ENCODE peak calls at places on chromosomes 11 and 22, in six cellular contexts. One of them, this sample, is unnamed. For H3K4me1, the result is how much of the 10 kb centered on the place peaks cover.

GRCh38 chr11:4027746-4028145 is 66.9 kb upstream of the RRM1 start:
- DNase-seq in uterus: no peak
- DNase-seq in Peyer's patch: no peak
- DNase-seq in A549: no peak
- DNase-seq in upper lobe of right lung: no peak
- DNase-seq in psoas muscle: no peak
- DNase-seq in this sample: no peak

GRCh38 chr11:882593-882992 is 28.0 kb downstream of the CHID1 start:
- DNase-seq in uterus: no peak
- DNase-seq in Peyer's patch: no peak
- DNase-seq in A549: no peak
- DNase-seq in upper lobe of right lung: no peak
- DNase-seq in psoas muscle: no peak
- DNase-seq in this sample: no peak

GRCh38 chr11:35963911-35964310 is 20.0 kb downstream of the LDLRAD3 start:
- DNase-seq in uterus: no peak
- DNase-seq in Peyer's patch: no peak
- DNase-seq in A549: no peak
- DNase-seq in upper lobe of right lung: no peak
- DNase-seq in psoas muscle: no peak
- DNase-seq in this sample: no peak

GRCh38 chr11:73140213-73141030 is 1.7 kb downstream of the FCHSD2 start:
- DNase-seq in uterus: no peak
- DNase-seq in Peyer's patch: peak
- DNase-seq in A549: peak
- DNase-seq in upper lobe of right lung: no peak
- DNase-seq in psoas muscle: no peak
- DNase-seq in this sample: peak

GRCh38 chr22:17862646-17863181 is 88.4 kb upstream of the BID start:
- DNase-seq in uterus: no peak
- DNase-seq in Peyer's patch: no peak
- DNase-seq in A549: no peak
- DNase-seq in upper lobe of right lung: no peak
- DNase-seq in psoas muscle: no peak
- DNase-seq in this sample: no peak

GRCh38 chr11:114296190-114296978 is at the start of gene NNMT:
- DNase-seq in uterus: peak
- DNase-seq in Peyer's patch: no peak
- DNase-seq in A549: no peak
- DNase-seq in upper lobe of right lung: peak
- DNase-seq in psoas muscle: peak
- DNase-seq in this sample: peak

GRCh38 chr11:21177379-21177778 is 508.0 kb downstream of the NELL1 start:
- DNase-seq in uterus: no peak
- DNase-seq in Peyer's patch: no peak
- DNase-seq in A549: no peak
- DNase-seq in upper lobe of right lung: no peak
- DNase-seq in psoas muscle: no peak
- DNase-seq in this sample: no peak

GRCh38 chr11:126383301-126384052 is 28.0 kb downstream of the ST3GAL4 start:
- DNase-seq in uterus: peak
- DNase-seq in Peyer's patch: no peak
- DNase-seq in A549: no peak
- DNase-seq in upper lobe of right lung: peak
- DNase-seq in psoas muscle: peak
- DNase-seq in this sample: no peak

GRCh38 chr22:23233084-23233501 is 52.8 kb downstream of the BCR start:
- DNase-seq in uterus: no peak
- DNase-seq in Peyer's patch: no peak
- DNase-seq in A549: no peak
- DNase-seq in upper lobe of right lung: no peak
- DNase-seq in psoas muscle: no peak
- DNase-seq in this sample: no peak

GRCh38 chr22:45454260-45454659 is 40.8 kb downstream of the RIBC2 start:
- DNase-seq in uterus: no peak
- DNase-seq in Peyer's patch: no peak
- DNase-seq in A549: no peak
- DNase-seq in upper lobe of right lung: no peak
- DNase-seq in psoas muscle: peak
- DNase-seq in this sample: no peak

GRCh38 chr11:12725047-12725862 is 51.0 kb downstream of the TEAD1 start:
- DNase-seq in uterus: no peak
- DNase-seq in Peyer's patch: no peak
- DNase-seq in A549: no peak
- DNase-seq in upper lobe of right lung: no peak
- DNase-seq in psoas muscle: no peak
- DNase-seq in this sample: no peak

GRCh38 chr11:93729129-93729616 is 12.1 kb downstream of the TAF1D start:
- DNase-seq in uterus: no peak
- DNase-seq in Peyer's patch: no peak
- DNase-seq in A549: no peak
- DNase-seq in upper lobe of right lung: no peak
- DNase-seq in psoas muscle: no peak
- DNase-seq in this sample: no peak

GRCh38 chr11:120235024-120235628 is 4.8 kb upstream of the POU2F3 start:
- DNase-seq in uterus: peak
- DNase-seq in Peyer's patch: peak
- DNase-seq in A549: peak
- DNase-seq in upper lobe of right lung: peak
- DNase-seq in psoas muscle: peak
- DNase-seq in this sample: peak

GRCh38 chr22:35775339-35775738 is 57.7 kb downstream of the APOL5 start:
- DNase-seq in uterus: no peak
- DNase-seq in Peyer's patch: no peak
- DNase-seq in A549: no peak
- DNase-seq in upper lobe of right lung: no peak
- DNase-seq in psoas muscle: no peak
- DNase-seq in this sample: no peak

GRCh38 chr22:48156603-48157355 is 1394.3 kb downstream of the TBC1D22A start:
- DNase-seq in uterus: no peak
- DNase-seq in Peyer's patch: no peak
- DNase-seq in A549: no peak
- DNase-seq in upper lobe of right lung: no peak
- DNase-seq in psoas muscle: no peak
- DNase-seq in this sample: no peak

GRCh38 chr11:46901156-46901555 is 17.2 kb downstream of the LRP4 start:
- DNase-seq in uterus: no peak
- DNase-seq in Peyer's patch: no peak
- DNase-seq in A549: no peak
- DNase-seq in upper lobe of right lung: no peak
- DNase-seq in psoas muscle: no peak
- DNase-seq in this sample: no peak

GRCh38 chr22:39110631-39111561 is 13.9 kb downstream of the APOBEC3H start:
- DNase-seq in uterus: no peak
- DNase-seq in Peyer's patch: no peak
- DNase-seq in A549: no peak
- DNase-seq in upper lobe of right lung: no peak
- DNase-seq in psoas muscle: peak
- DNase-seq in this sample: no peak

GRCh38 chr11:92329644-92330043 is 105.0 kb downstream of the FAT3 start:
- DNase-seq in uterus: no peak
- DNase-seq in Peyer's patch: no peak
- DNase-seq in A549: no peak
- DNase-seq in upper lobe of right lung: no peak
- DNase-seq in psoas muscle: no peak
- DNase-seq in this sample: no peak

GRCh38 chr11:17595526-17596309 is 48.7 kb downstream of the OTOG start:
- DNase-seq in uterus: no peak
- DNase-seq in Peyer's patch: no peak
- DNase-seq in A549: no peak
- DNase-seq in upper lobe of right lung: no peak
- DNase-seq in psoas muscle: no peak
- DNase-seq in this sample: no peak

GRCh38 chr11:80595011-80595410 is 1154.2 kb upstream of the TENM4 start:
- DNase-seq in uterus: no peak
- DNase-seq in Peyer's patch: no peak
- DNase-seq in A549: no peak
- DNase-seq in upper lobe of right lung: no peak
- DNase-seq in psoas muscle: no peak
- DNase-seq in this sample: no peak

GRCh38 chr11:64100345-64100744 is 64.6 kb downstream of the FLRT1 start:
- DNase-seq in uterus: no peak
- DNase-seq in Peyer's patch: no peak
- DNase-seq in A549: no peak
- DNase-seq in upper lobe of right lung: no peak
- DNase-seq in psoas muscle: no peak
- DNase-seq in this sample: no peak

GRCh38 chr11:121159721-121160120 is 58.7 kb downstream of the TECTA start:
- DNase-seq in uterus: no peak
- DNase-seq in Peyer's patch: no peak
- DNase-seq in A549: no peak
- DNase-seq in upper lobe of right lung: no peak
- DNase-seq in psoas muscle: no peak
- DNase-seq in this sample: no peak

GRCh38 chr11:119509969-119510401 is 87.0 kb upstream of the THY1 start:
- DNase-seq in uterus: peak
- DNase-seq in Peyer's patch: no peak
- DNase-seq in A549: no peak
- DNase-seq in upper lobe of right lung: no peak
- DNase-seq in psoas muscle: no peak
- DNase-seq in this sample: peak

GRCh38 chr22:23079814-23080521 is 9.6 kb downstream of the GNAZ start:
- DNase-seq in uterus: no peak
- DNase-seq in Peyer's patch: no peak
- DNase-seq in A549: no peak
- DNase-seq in upper lobe of right lung: no peak
- DNase-seq in psoas muscle: no peak
- DNase-seq in this sample: no peak

GRCh38 chr22:49826603-49827306 is 918 bp downstream of the BRD1 start:
- DNase-seq in uterus: peak
- DNase-seq in Peyer's patch: peak
- DNase-seq in A549: no peak
- DNase-seq in upper lobe of right lung: peak
- DNase-seq in psoas muscle: peak
- DNase-seq in this sample: no peak

GRCh38 chr11:119782673-119783072 is 53.7 kb upstream of the NECTIN1 start:
- DNase-seq in uterus: peak
- DNase-seq in Peyer's patch: no peak
- DNase-seq in A549: no peak
- DNase-seq in upper lobe of right lung: no peak
- DNase-seq in psoas muscle: no peak
- DNase-seq in this sample: no peak

GRCh38 chr22:27752771-27753170 is 48.8 kb downstream of the MN1 start:
- DNase-seq in uterus: peak
- DNase-seq in Peyer's patch: no peak
- DNase-seq in A549: no peak
- DNase-seq in upper lobe of right lung: no peak
- DNase-seq in psoas muscle: peak
- DNase-seq in this sample: peak
- H3K4me1 ChIP-seq in uterus: under half
- H3K4me1 ChIP-seq in Peyer's patch: under half
- H3K4me1 ChIP-seq in A549: under half
- H3K4me1 ChIP-seq in upper lobe of right lung: under half
- H3K4me1 ChIP-seq in psoas muscle: under half
- H3K4me1 ChIP-seq in this sample: under half

GRCh38 chr11:76424891-76425290 is 19.9 kb upstream of the EMSY start:
- DNase-seq in uterus: no peak
- DNase-seq in Peyer's patch: no peak
- DNase-seq in A549: no peak
- DNase-seq in upper lobe of right lung: no peak
- DNase-seq in psoas muscle: no peak
- DNase-seq in this sample: no peak

GRCh38 chr11:76426660-76427059 is 18.2 kb upstream of the EMSY start:
- DNase-seq in uterus: no peak
- DNase-seq in Peyer's patch: no peak
- DNase-seq in A549: no peak
- DNase-seq in upper lobe of right lung: no peak
- DNase-seq in psoas muscle: no peak
- DNase-seq in this sample: no peak

GRCh38 chr11:76419896-76420295 is 24.9 kb upstream of the EMSY start:
- DNase-seq in uterus: no peak
- DNase-seq in Peyer's patch: no peak
- DNase-seq in A549: peak
- DNase-seq in upper lobe of right lung: no peak
- DNase-seq in psoas muscle: no peak
- DNase-seq in this sample: no peak

GRCh38 chr11:76424379-76424778 is 20.4 kb upstream of the EMSY start:
- DNase-seq in uterus: no peak
- DNase-seq in Peyer's patch: no peak
- DNase-seq in A549: no peak
- DNase-seq in upper lobe of right lung: no peak
- DNase-seq in psoas muscle: no peak
- DNase-seq in this sample: no peak
- H3K4me3 ChIP-seq in uterus: no peak
- H3K4me3 ChIP-seq in Peyer's patch: no peak
- H3K4me3 ChIP-seq in A549: no peak
- H3K4me3 ChIP-seq in upper lobe of right lung: no peak
- H3K4me3 ChIP-seq in psoas muscle: no peak
- H3K4me3 ChIP-seq in this sample: no peak

GRCh38 chr11:115928811-115929210 is 424.6 kb upstream of the CADM1 start:
- DNase-seq in uterus: no peak
- DNase-seq in Peyer's patch: no peak
- DNase-seq in A549: no peak
- DNase-seq in upper lobe of right lung: no peak
- DNase-seq in psoas muscle: no peak
- DNase-seq in this sample: no peak

GRCh38 chr11:115931684-115932083 is 427.5 kb upstream of the CADM1 start:
- DNase-seq in uterus: no peak
- DNase-seq in Peyer's patch: no peak
- DNase-seq in A549: no peak
- DNase-seq in upper lobe of right lung: no peak
- DNase-seq in psoas muscle: no peak
- DNase-seq in this sample: no peak

GRCh38 chr11:115929618-115930129 is 425.5 kb upstream of the CADM1 start:
- DNase-seq in uterus: no peak
- DNase-seq in Peyer's patch: no peak
- DNase-seq in A549: no peak
- DNase-seq in upper lobe of right lung: no peak
- DNase-seq in psoas muscle: no peak
- DNase-seq in this sample: no peak

GRCh38 chr11:115930886-115931537 is 426.8 kb upstream of the CADM1 start:
- DNase-seq in uterus: no peak
- DNase-seq in Peyer's patch: no peak
- DNase-seq in A549: no peak
- DNase-seq in upper lobe of right lung: no peak
- DNase-seq in psoas muscle: no peak
- DNase-seq in this sample: no peak

GRCh38 chr11:115930276-115930675 is 426.1 kb upstream of the CADM1 start:
- DNase-seq in uterus: no peak
- DNase-seq in Peyer's patch: no peak
- DNase-seq in A549: no peak
- DNase-seq in upper lobe of right lung: no peak
- DNase-seq in psoas muscle: no peak
- DNase-seq in this sample: no peak
- TF ChIP-seq CTCF in uterus: no peak
- TF ChIP-seq CTCF in Peyer's patch: no peak
- TF ChIP-seq CTCF in A549: no peak
- TF ChIP-seq CTCF in upper lobe of right lung: no peak
- TF ChIP-seq CTCF in psoas muscle: no peak
- TF ChIP-seq CTCF in this sample: no peak

DNA sequence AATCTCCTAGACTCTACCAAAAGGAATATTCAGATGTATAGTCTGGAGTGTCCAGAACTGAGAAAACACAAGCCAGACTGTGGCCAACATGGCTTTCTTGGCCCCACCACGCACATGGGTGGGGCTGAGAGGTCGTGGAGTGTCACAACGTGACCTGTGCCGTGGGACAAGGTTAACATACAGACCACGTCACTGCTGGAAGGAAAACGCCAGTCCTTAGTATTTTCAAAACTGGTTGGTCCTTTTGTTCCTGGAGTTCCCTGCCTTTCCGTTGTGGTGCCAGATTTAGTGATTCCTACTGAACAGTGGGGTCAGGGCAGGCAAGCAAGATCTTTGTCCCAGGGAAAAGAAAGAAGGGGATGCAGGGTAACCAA is 26.6 kb upstream of the MN1 start:
- DNase-seq in uterus: no peak
- DNase-seq in Peyer's patch: no peak
- DNase-seq in A549: no peak
- DNase-seq in upper lobe of right lung: no peak
- DNase-seq in psoas muscle: no peak
- DNase-seq in this sample: no peak
- H3K4me1 ChIP-seq in uterus: under half
- H3K4me1 ChIP-seq in Peyer's patch: under half
- H3K4me1 ChIP-seq in A549: under half
- H3K4me1 ChIP-seq in upper lobe of right lung: under half
- H3K4me1 ChIP-seq in psoas muscle: under half
- H3K4me1 ChIP-seq in this sample: under half